ENCODE peak calls at places on chromosomes 5 and 9, in seven cellular contexts. S is A549, M is HCT116, Q is GM12878, D is K562, U is H1, Y is endothelial cell of umbilical vein. X is an unnamed sample.

GRCh38 chr5:34695275-34696032 is 39.3 kb downstream of the RAI14 start:
- DNase-seq in Q (no peak), Y (no peak), U (no peak), M (no peak), D (no peak), S (no peak), X (no peak)

GRCh38 chr9:69044226-69045219 is 9.0 kb downstream of the FXN start:
- DNase-seq in Y (peak), D (peak), S (no peak), Q (no peak), U (no peak), M (no peak), X (peak)

GRCh38 chr9:14318934-14319513 is 5.1 kb upstream of the NFIB start:
- DNase-seq in Y (peak), S (no peak), U (no peak), D (no peak), Q (no peak), M (no peak), X (no peak)

GRCh38 chr5:143140492-143141231 is 262.8 kb downstream of the NR3C1 start:
- DNase-seq in M (no peak), D (no peak), U (no peak), S (no peak), Y (no peak), Q (no peak), X (no peak)

GRCh38 chr9:37348917-37349316 is 73.6 kb upstream of the GRHPR start:
- DNase-seq in Y (no peak), D (no peak), U (no peak), Q (no peak), M (no peak), S (no peak), X (no peak)

GRCh38 chr5:162436055-162436454 is 368.5 kb downstream of the GABRG2 start:
- DNase-seq in D (no peak), M (no peak), S (no peak), Y (no peak), Q (no peak), U (no peak), X (no peak)

GRCh38 chr5:159345336-159345735 is 15.0 kb upstream of the IL12B start:
- DNase-seq in U (no peak), M (no peak), Y (no peak), Q (no peak), D (no peak), S (no peak), X (peak)

GRCh38 chr9:128068656-128069221 is 707 bp downstream of the SLC25A25 start:
- DNase-seq in Q (no peak), S (no peak), Y (peak), U (no peak), M (no peak), D (no peak), X (peak)

GRCh38 chr5:145375521-145375920 is 459.6 kb downstream of the PRELID2 start:
- DNase-seq in Y (no peak), S (no peak), M (no peak), Q (no peak), D (no peak), U (no peak), X (no peak)

GRCh38 chr5:154370119-154370518 is 75.7 kb upstream of the SAP30L start:
- DNase-seq in D (no peak), M (no peak), Q (no peak), Y (no peak), U (no peak), S (no peak), X (no peak)

GRCh38 chr9:125829743-125830142 is 82.6 kb downstream of the PBX3 start:
- DNase-seq in U (no peak), D (no peak), M (no peak), S (no peak), Y (peak), Q (peak), X (peak)

GRCh38 chr5:145787001-145787400 is 48.1 kb downstream of the PRELID2 start:
- DNase-seq in M (no peak), D (no peak), S (no peak), Y (no peak), U (no peak), Q (no peak), X (peak)

GRCh38 chr5:111432828-111433536 is 79.4 kb downstream of the STARD4 start:
- DNase-seq in U (no peak), Q (no peak), M (no peak), Y (no peak), S (no peak), D (no peak), X (no peak)

GRCh38 chr5:10704949-10705621 is 55.9 kb downstream of the DAP start:
- DNase-seq in D (no peak), U (no peak), S (no peak), Y (peak), Q (no peak), M (peak), X (peak)

GRCh38 chr5:523658-524441 is 399 bp downstream of the SLC9A3 start:
- DNase-seq in Q (no peak), M (no peak), D (no peak), U (peak), Y (no peak), S (no peak), X (no peak)

GRCh38 chr5:36877667-36878420 is 1.3 kb downstream of the NIPBL start:
- DNase-seq in D (no peak), S (peak), Y (peak), U (no peak), M (peak), Q (no peak), X (peak)

GRCh38 chr9:95516221-95516735 is 493 bp downstream of the PTCH1 start:
- DNase-seq in M (no peak), D (peak), Y (no peak), Q (no peak), S (no peak), U (no peak), X (peak)

GRCh38 chr5:151076616-151077015 is 4.2 kb downstream of the TNIP1 start:
- DNase-seq in Y (no peak), D (no peak), Q (no peak), S (no peak), U (no peak), M (no peak), X (no peak)
- H3K4me3 ChIP-seq in Y (no peak), D (no peak), Q (peak), S (no peak), U (no peak), M (no peak), X (no peak)

DNA sequence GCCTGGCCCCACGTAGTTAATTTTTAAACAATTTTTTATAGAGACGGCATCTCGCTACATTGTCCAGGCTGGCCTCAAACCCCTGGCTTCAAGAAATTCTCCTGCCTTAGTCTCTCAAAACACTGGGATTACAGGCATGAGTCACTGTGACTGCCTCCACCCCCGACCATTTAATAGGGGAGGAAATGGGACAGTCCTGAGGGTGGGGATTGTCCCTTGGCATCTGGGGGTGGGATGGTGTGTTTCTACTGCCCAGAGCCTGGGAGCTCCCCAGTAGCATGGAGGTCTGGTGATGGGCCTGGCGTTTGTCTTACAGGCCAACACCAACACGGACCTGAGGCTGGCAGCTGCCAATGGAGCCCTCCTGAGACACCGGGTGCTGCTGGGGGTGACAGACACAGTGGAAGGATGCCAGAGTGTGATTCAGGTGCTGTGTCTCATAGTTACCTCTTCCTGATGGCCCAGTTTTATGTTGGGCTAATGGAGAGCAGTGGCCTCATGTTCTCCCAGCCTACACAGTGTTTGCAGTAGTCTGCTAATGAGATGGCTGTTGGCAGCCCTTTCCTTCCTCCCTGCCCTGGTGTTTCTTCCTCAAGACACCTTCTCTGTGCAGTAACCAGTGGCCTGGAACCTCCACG is 22.5 kb downstream of the TMEM268 start:
- DNase-seq in S (no peak), Q (no peak), U (no peak), Y (no peak), M (no peak), D (no peak), X (no peak)
- TF ChIP-seq MAX in S (no peak), Q (no peak), U (no peak), Y (no peak), M (no peak), D (no peak), X (no peak)

DNA sequence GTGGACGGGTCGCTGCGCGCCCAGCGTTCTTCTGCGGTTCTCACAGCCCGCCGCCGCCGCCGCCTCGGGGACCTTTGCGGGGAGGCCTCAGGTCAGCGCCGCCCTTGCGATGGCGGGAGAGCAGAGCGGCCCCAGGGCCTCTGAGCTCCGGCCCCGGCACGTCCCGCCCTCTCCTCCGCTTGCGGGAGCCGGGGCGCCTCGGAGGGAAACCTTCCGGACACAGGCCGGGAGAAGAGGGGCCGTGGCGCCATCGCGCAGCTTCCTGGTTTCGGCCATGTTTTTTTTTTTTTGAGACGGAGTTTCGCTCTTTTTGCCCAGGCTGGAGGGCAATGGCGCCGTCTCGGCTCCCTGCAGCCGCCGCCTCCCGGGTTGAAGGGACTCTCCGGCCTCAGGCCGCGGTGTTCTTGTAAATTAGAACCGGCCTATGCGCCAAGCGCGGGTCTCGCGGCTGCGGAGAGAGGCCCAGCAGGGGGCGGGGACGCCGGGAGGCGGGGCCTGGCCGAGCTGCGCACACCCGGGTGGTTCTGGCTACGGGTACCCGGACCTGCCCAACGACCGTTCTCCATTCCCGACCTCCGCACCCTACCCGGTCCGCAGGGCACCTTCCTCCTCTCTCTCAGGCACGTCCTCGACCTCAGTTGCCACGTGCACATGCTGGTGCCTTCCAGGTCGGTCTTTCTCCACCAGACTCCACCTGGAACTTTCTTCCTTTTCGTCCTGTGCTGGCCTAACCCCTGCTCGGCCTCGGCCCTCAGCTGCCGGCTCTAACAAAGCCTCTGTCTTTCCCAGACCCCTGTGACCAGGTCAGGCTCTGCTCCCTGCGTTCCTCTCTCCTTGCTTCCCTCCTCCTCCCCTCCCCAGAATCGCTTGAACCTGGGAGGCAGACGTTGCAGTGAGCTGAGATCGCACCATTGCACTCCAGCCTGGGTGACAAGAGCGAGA is 28.8 kb upstream of the MGAT1 start:
- DNase-seq in U (peak), M (peak), Q (no peak), S (peak), D (peak), Y (peak), X (peak)
- TF ChIP-seq POLR2A in U (peak), M (peak), Q (peak), S (peak), D (peak), Y (peak), X (peak)

DNA sequence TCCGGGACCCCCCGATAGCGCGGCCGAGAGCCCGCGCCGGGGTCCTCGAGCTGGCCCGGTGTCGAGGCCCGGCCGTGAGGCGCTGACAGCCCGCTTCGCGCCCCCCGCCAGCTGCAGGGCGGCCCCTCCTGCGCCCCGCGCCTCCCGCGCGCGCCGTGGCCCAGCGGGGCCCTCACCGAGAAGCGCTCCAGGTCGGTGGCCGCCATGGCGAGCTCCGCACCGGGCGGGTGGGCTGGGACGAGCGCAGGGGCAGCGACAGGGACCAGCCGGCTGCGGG is 169 bp downstream of the SEPTIN8 start:
- DNase-seq in M (no peak), Q (no peak), Y (no peak), U (peak), D (no peak), S (no peak), X (no peak)
- H3K4me3 ChIP-seq in M (peak), Q (peak), Y (peak), U (peak), D (peak), S (peak), X (peak)

X was measured in NB4.